ENCODE peak calls at places on chromosomes 6 and 20, in four cellular contexts. F is GM12878, D is SK-N-SH, K is H1. Q is an unnamed sample.
A peak's percentile ranks its signal among the peaks of the same experiment; 100 is the strongest.

GRCh38 chr20:8943638-8944037 is 125.2 kb upstream of the PLCB4 start:
- DNase-seq in F (no peak), K (no peak), D (no peak), Q (no peak)

GRCh38 chr20:11807070-11807741 is 110.5 kb upstream of the BTBD3 start:
- DNase-seq in K (no peak), D (no peak), F (no peak), Q (no peak)

GRCh38 chr20:47814632-47815415 is 29.5 kb upstream of the SULF2 start:
- DNase-seq in D (no peak), K (no peak), F (no peak), Q (no peak)

GRCh38 chr20:11711214-11711613 is 206.5 kb upstream of the BTBD3 start:
- DNase-seq in F (no peak), K (no peak), D (no peak), Q (no peak)

GRCh38 chr20:2946988-2947961 is 74.0 kb downstream of the PTPRA start:
- DNase-seq in F (no peak), K (no peak), D (no peak), Q (peak; percentile 30)

GRCh38 chr6:31794294-31794865 is 1.2 kb downstream of the VARS1 start:
- DNase-seq in K (no peak), D (no peak), F (no peak), Q (peak; percentile 49)

GRCh38 chr6:153001767-153002612 is 519 bp downstream of the MTRF1L start:
- DNase-seq in K (no peak), D (peak; percentile 36), F (no peak), Q (peak; percentile 42)

GRCh38 chr6:8940356-8940755 is 505.0 kb upstream of the SLC35B3 start:
- DNase-seq in F (no peak), K (no peak), D (no peak), Q (no peak)

GRCh38 chr6:135458051-135458450 is 39.5 kb downstream of the AHI1 start:
- DNase-seq in D (no peak), K (no peak), F (no peak), Q (no peak)

GRCh38 chr6:108676555-108676954 is 115.8 kb downstream of the FOXO3 start:
- DNase-seq in F (no peak), D (peak; percentile 69), K (no peak), Q (no peak)

GRCh38 chr6:142296975-142297604 is 4.7 kb upstream of the ADGRG6 start:
- DNase-seq in D (no peak), K (no peak), F (no peak), Q (no peak)

GRCh38 chr6:15472626-15473025 is 190.2 kb downstream of the DTNBP1 start:
- DNase-seq in F (no peak), K (no peak), D (no peak), Q (no peak)

GRCh38 chr6:140480852-140481251 is 1106.4 kb upstream of the CITED2 start:
- DNase-seq in F (no peak), K (no peak), D (no peak), Q (peak; percentile 13)

GRCh38 chr6:28105286-28105685 is 19.1 kb upstream of the ZSCAN16 start:
- DNase-seq in F (no peak), D (peak; percentile 25), K (no peak), Q (peak; percentile 23)

GRCh38 chr6:4931530-4932505 is 72.0 kb downstream of the RPP40 start:
- DNase-seq in K (peak; percentile 38), D (no peak), F (no peak), Q (no peak)

GRCh38 chr20:15702161-15702560 is 871.1 kb downstream of the KIF16B start:
- DNase-seq in K (no peak), D (no peak), F (no peak), Q (no peak)

GRCh38 chr20:13009682-13010406 is 1.1 kb downstream of the SPTLC3 start:
- DNase-seq in F (peak; percentile 77), D (no peak), K (no peak), Q (no peak)

GRCh38 chr6:47044418-47044817 is 2.3 kb upstream of the ADGRF1 start:
- DNase-seq in K (no peak), D (no peak), F (no peak), Q (no peak)

GRCh38 chr6:87791029-87791428 is 89.0 kb upstream of the AKIRIN2 start:
- DNase-seq in D (no peak), F (no peak), K (no peak), Q (no peak)

GRCh38 chr6:12298017-12298958 is 8.1 kb downstream of the EDN1 start:
- DNase-seq in F (no peak), D (no peak), K (no peak), Q (no peak)

GRCh38 chr20:13644010-13644409 is 5.3 kb upstream of the TASP1 start:
- DNase-seq in D (no peak), F (no peak), K (no peak), Q (no peak)

GRCh38 chr6:163701761-163702160 is 287.2 kb downstream of the QKI start:
- DNase-seq in D (no peak), F (no peak), K (no peak), Q (no peak)

GRCh38 chr6:169839898-169840631 is 88.6 kb downstream of the ERMARD start:
- DNase-seq in D (peak; percentile 8), F (no peak), K (peak; percentile 17), Q (no peak)

GRCh38 chr6:169839029-169839481 is 87.6 kb downstream of the ERMARD start:
- DNase-seq in D (peak; percentile 80), K (peak; percentile 46), F (no peak), Q (no peak)

GRCh38 chr6:169839493-169839892 is 88.1 kb downstream of the ERMARD start:
- DNase-seq in D (no peak), F (no peak), K (no peak), Q (no peak)

GRCh38 chr6:169837529-169838250 is 86.3 kb downstream of the ERMARD start:
- DNase-seq in F (no peak), D (no peak), K (no peak), Q (no peak)

DNA sequence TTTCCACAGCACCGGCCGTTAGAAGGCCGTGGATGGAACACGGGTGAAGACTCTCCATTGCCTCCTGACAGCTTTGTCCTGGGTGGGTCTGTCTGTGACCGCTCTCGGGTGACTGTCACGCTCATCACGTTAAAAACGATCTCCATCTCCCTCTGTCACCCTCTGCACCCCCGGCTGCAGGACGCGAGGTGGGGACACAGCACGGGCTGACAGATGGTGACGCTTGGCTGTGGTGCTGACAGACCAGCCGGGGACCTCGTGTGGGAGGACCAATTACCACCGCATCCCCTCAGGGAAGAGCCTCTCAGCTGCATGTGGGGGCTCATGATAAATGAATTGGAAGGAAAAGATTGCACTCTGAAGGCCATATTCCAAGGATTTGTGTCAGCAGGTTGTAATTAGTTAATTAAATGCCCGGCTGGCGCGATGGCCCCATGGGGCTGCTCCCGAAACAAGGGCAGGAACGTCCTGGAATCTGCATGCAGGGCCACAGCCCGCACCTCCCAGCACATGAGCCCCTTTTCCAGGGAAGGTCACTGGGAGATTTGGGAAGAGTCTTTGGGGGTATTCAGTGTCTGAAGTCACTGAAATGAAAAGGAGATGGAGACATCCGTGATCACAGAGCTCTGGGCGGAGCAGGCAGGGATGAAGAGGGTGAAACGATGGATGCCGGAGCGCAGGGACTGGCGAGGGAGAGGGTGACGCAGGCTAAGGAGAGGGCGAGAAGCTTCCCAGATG is 87.0 kb downstream of the ERMARD start:
- DNase-seq in F (no peak), D (peak; percentile 85), K (peak; percentile 39), Q (no peak)
- TF ChIP-seq EP300 in F (no peak), D (no peak), K (no peak), Q (no peak)

GRCh38 chr20:58018590-58018989 is 209.9 kb downstream of the ANKRD60 start:
- DNase-seq in K (no peak), D (no peak), F (no peak), Q (no peak)

GRCh38 chr20:58016779-58017178 is 211.7 kb downstream of the ANKRD60 start:
- DNase-seq in F (no peak), K (no peak), D (no peak), Q (no peak)

GRCh38 chr20:58019027-58019849 is 209.2 kb downstream of the ANKRD60 start:
- DNase-seq in F (no peak), K (no peak), D (no peak), Q (no peak)

GRCh38 chr20:58017970-58018530 is 210.4 kb downstream of the ANKRD60 start:
- DNase-seq in F (no peak), K (no peak), D (no peak), Q (no peak)

DNA sequence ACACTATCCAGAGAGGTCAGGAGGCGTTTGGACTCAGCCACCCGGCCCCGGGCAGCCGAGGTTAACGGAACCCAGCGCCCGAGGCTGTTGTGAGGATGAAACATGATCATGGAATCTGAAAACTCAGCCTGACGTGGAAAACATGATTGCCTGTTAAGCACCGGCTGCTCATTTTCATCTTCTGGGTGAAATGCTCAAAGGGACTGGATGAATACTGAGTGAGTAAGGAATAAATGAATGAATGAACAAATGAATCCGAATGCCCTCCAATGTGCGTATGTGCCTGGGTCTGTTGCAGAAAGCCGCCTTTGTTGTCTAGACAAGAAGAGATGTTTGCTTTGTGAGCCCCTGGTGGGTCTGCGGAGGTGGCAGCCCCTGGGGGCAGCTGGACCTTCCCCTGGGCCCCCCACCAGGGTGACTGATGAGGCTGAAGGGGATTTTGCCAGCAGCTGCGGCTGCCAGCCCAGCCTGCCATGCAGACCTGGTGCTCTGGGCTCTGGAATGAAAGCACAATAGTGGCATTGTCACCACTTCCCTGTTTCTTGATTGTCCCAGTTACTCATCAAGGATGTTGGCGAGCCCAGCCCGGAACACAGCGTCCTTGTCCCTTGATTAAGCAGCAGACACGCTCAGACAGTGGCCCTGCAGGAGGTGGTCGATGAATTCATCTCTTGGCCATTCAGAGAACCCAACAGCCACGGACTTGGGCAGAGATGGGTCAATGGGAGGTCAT is 211.1 kb downstream of the ANKRD60 start:
- DNase-seq in K (no peak), F (no peak), D (no peak), Q (no peak)
- TF ChIP-seq NRF1 in K (no peak), F (no peak), D (no peak), Q (no peak)

DNA sequence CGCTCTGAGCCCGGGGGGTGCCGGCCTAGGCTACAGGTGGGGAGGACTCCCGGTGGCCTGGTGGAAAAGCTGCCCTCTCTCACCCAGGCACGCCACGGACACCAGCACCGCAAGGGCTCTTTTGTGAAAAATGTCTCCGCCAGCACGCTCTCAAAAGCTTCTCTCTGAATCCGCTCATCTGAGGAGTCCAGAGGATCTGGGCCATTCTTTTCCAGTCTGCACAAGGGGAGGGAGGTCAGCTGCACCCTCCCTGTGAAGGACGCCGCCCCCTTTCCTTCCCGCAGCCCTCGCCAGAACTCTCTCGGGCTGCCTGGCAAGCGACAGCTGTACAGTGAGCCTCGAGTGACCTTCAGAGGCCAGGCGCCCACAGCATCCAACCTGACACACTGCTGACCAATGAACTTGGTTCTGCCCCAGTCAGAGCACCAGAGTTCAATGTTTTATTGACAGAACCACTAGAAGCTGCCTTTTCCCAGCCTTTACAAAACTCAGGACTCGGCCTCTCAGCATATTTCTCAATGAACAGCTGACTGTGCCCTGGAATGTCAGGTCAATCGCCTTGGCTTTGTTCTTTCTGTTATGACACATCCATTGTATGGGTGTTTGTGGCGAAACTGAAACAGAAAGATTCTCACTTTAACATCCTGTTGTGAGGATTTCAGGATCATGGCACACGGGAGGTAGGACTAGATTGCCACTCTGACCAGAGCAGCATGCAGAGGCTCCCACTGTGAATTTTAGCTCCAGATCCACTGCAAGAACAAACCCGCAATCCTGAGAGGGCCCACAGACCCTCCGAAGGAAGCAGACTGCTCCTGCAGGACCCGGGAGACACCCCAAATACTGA is 26.7 kb downstream of the SERPINB9 start:
- DNase-seq in F (no peak), K (no peak), D (peak; percentile 79), Q (no peak)
- TF ChIP-seq EP300 in F (no peak), K (no peak), D (no peak), Q (no peak)

GRCh38 chr6:100763617-100764016 is 117.5 kb downstream of the ASCC3 start:
- DNase-seq in F (no peak), K (no peak), D (no peak), Q (no peak)

DNA sequence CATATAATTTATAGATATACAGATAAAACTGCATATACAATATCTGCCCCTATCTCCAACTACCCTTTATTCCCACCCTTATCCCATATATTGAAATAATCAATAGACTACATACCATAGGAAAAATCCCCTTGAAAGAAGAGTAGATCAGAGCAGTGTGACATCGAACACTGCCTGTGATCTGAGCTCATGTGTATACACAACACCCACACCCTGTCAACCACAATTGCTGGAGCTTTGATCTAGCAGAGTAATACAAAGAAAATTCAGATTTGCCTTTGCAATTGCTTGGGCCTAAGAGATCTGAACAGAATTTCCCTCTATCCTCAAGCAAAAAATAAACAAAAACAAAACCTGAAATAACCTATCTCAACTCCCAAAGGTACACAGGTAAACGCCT is 119.3 kb downstream of the ASCC3 start:
- DNase-seq in F (no peak), D (no peak), K (no peak), Q (no peak)
- TF ChIP-seq NRF1 in F (no peak), D (no peak), K (no peak), Q (no peak)

Q was measured in K562.